ENCODE peak calls at places on chromosomes 6 and 20, in seven cellular contexts. Y, K, T, A, P, I and G are unnamed samples.

GRCh38 chr6:125984311-125984710 is 2.0 kb upstream of the TRMT11 start:
- DNase-seq in Y (no peak), K (peak; percentile 30), T (no peak), A (no peak), P (peak; percentile 36), I (no peak), G (no peak)

GRCh38 chr6:1015819-1016218 is 296.1 kb upstream of the FOXQ1 start:
- DNase-seq in Y (no peak), K (no peak), T (no peak), A (no peak), P (peak; percentile 39), I (no peak), G (no peak)

GRCh38 chr6:146912730-146913680 is 291.2 kb upstream of the STXBP5 start:
- DNase-seq in Y (no peak), K (no peak), T (no peak), A (no peak), P (no peak), I (no peak), G (no peak)

GRCh38 chr20:41133709-41134361 is 3.5 kb upstream of the PLCG1 start:
- DNase-seq in Y (peak; percentile 70), K (no peak), T (peak; percentile 87), A (no peak), P (no peak), I (peak; percentile 9), G (peak; percentile 86)

GRCh38 chr20:25738198-25738597 is 41.5 kb upstream of the ZNF337 start:
- DNase-seq in Y (no peak), K (peak; percentile 10), T (no peak), A (no peak), P (no peak), I (no peak), G (no peak)

GRCh38 chr6:149293244-149293643 is 24.3 kb upstream of the TAB2 start:
- DNase-seq in Y (no peak), K (no peak), T (no peak), A (no peak), P (no peak), I (no peak), G (no peak)

GRCh38 chr6:1164600-1164999 is 147.3 kb upstream of the FOXQ1 start:
- DNase-seq in Y (no peak), K (no peak), T (no peak), A (peak; percentile 39), P (no peak), I (no peak), G (no peak)

GRCh38 chr20:38214256-38214870 is 46.2 kb downstream of the KIAA1755 start:
- DNase-seq in Y (no peak), K (no peak), T (no peak), A (no peak), P (no peak), I (no peak), G (no peak)

GRCh38 chr6:169899481-169900145 is 148.2 kb downstream of the ERMARD start:
- DNase-seq in Y (no peak), K (no peak), T (no peak), A (no peak), P (no peak), I (no peak), G (no peak)

GRCh38 chr20:822651-823325 is 10.7 kb upstream of the FAM110A start:
- DNase-seq in Y (no peak), K (no peak), T (no peak), A (no peak), P (no peak), I (no peak), G (no peak)

GRCh38 chr6:74867286-74867685 is 338.6 kb downstream of the COL12A1 start:
- DNase-seq in Y (no peak), K (no peak), T (no peak), A (no peak), P (no peak), I (no peak), G (no peak)

GRCh38 chr6:24788031-24788665 is 10.6 kb downstream of the ARMH2 start:
- DNase-seq in Y (no peak), K (no peak), T (no peak), A (no peak), P (no peak), I (no peak), G (no peak)

GRCh38 chr6:39801456-39802251 is 9.5 kb downstream of the DAAM2 start:
- DNase-seq in Y (no peak), K (no peak), T (no peak), A (peak; percentile 54), P (no peak), I (no peak), G (no peak)

GRCh38 chr20:57397693-57398108 is 6.5 kb downstream of the RBM38 start:
- DNase-seq in Y (peak; percentile 44), K (no peak), T (no peak), A (peak; percentile 38), P (no peak), I (peak; percentile 57), G (no peak)

GRCh38 chr6:18976966-18977365 is 589.8 kb downstream of the RNF144B start:
- DNase-seq in Y (no peak), K (no peak), T (no peak), A (no peak), P (no peak), I (no peak), G (no peak)

GRCh38 chr6:109793793-109794192 is 102.7 kb downstream of the FIG4 start:
- DNase-seq in Y (no peak), K (peak; percentile 90), T (no peak), A (peak; percentile 38), P (peak; percentile 72), I (peak; percentile 33), G (no peak)

GRCh38 chr6:15319677-15320076 is 73.8 kb downstream of the JARID2 start:
- DNase-seq in Y (no peak), K (no peak), T (no peak), A (no peak), P (no peak), I (no peak), G (no peak)

GRCh38 chr6:42338573-42339218 is 113.0 kb downstream of the TRERF1 start:
- DNase-seq in Y (no peak), K (peak; percentile 94), T (no peak), A (no peak), P (peak; percentile 89), I (no peak), G (no peak)

GRCh38 chr20:62122659-62123449 is 579 bp downstream of the LSM14B start:
- DNase-seq in Y (peak; percentile 67), K (no peak), T (peak; percentile 55), A (no peak), P (peak; percentile 52), I (peak; percentile 64), G (no peak)

GRCh38 chr6:70270287-70271005 is 32.4 kb downstream of the COL9A1 start:
- DNase-seq in Y (peak; percentile 14), K (no peak), T (no peak), A (no peak), P (no peak), I (no peak), G (no peak)

GRCh38 chr6:166850677-166851076 is 105.7 kb downstream of the RNASET2 start:
- DNase-seq in Y (no peak), K (no peak), T (no peak), A (no peak), P (no peak), I (no peak), G (no peak)